ENCODE peak calls at places on chromosomes 5 and 9, in eight cellular contexts. X, J, T, N, V, E, C and Z are unnamed samples.

GRCh38 chr9:134571326-134571871 is 70.2 kb upstream of the COL5A1 start:
- DNase-seq in T (no peak), J (peak; percentile 13), N (no peak), E (no peak), C (no peak), V (no peak), X (no peak), Z (no peak)

GRCh38 chr9:5442400-5443011 is 4.8 kb upstream of the PLGRKT start:
- DNase-seq in X (no peak), N (no peak), C (no peak), E (peak; percentile 50), J (peak; percentile 76), V (no peak), T (no peak), Z (no peak)

GRCh38 chr5:77423022-77423750 is 68.9 kb downstream of the WDR41 start:
- DNase-seq in E (peak; percentile 41), N (no peak), X (no peak), C (no peak), V (no peak), J (no peak), T (no peak), Z (no peak)

GRCh38 chr5:143249851-143250250 is 153.6 kb downstream of the NR3C1 start:
- DNase-seq in T (no peak), E (peak; percentile 42), X (no peak), V (no peak), N (no peak), J (no peak), C (no peak), Z (no peak)

GRCh38 chr5:43033845-43034590 is 6.1 kb downstream of the ANXA2R start:
- DNase-seq in C (no peak), N (no peak), X (no peak), J (no peak), T (no peak), V (no peak), E (peak; percentile 50), Z (no peak)

GRCh38 chr5:167244583-167244982 is 1046.9 kb upstream of the WWC1 start:
- DNase-seq in T (peak; percentile 37), E (no peak), N (no peak), C (no peak), V (no peak), J (no peak), X (no peak), Z (peak; percentile 4)

GRCh38 chr9:36306481-36307306 is 48.4 kb upstream of the GNE start:
- DNase-seq in J (no peak), N (no peak), E (peak; percentile 29), X (no peak), C (no peak), T (no peak), V (no peak), Z (peak; percentile 37)

GRCh38 chr5:103475629-103476240 is 86.9 kb downstream of the NUDT12 start:
- DNase-seq in E (peak; percentile 36), V (no peak), N (no peak), C (no peak), X (no peak), J (no peak), T (no peak), Z (no peak)

GRCh38 chr5:143241892-143242291 is 161.6 kb downstream of the NR3C1 start:
- DNase-seq in X (no peak), J (no peak), N (no peak), E (peak; percentile 75), C (no peak), V (no peak), T (no peak), Z (no peak)

GRCh38 chr9:68775003-68775730 is 70.1 kb downstream of the PIP5K1B start:
- DNase-seq in C (no peak), N (no peak), X (no peak), J (peak; percentile 76), E (no peak), V (no peak), T (no peak), Z (peak; percentile 3)

GRCh38 chr9:129379181-129379836 is 201.2 kb upstream of the IER5L start:
- DNase-seq in T (no peak), J (no peak), E (no peak), X (no peak), V (no peak), C (no peak), N (no peak), Z (no peak)

GRCh38 chr9:89360465-89360864 is 42.2 kb downstream of the SECISBP2 start:
- DNase-seq in C (no peak), V (no peak), T (no peak), X (no peak), J (peak; percentile 66), E (peak; percentile 3), N (no peak), Z (no peak)

GRCh38 chr9:81379655-81380054 is 309.7 kb downstream of the TLE1 start:
- DNase-seq in J (no peak), X (no peak), V (no peak), E (peak; percentile 58), C (no peak), N (no peak), T (no peak), Z (no peak)

GRCh38 chr5:30413540-30413939 is 779.9 kb upstream of the CDH6 start:
- DNase-seq in C (no peak), T (no peak), E (no peak), X (no peak), N (no peak), V (no peak), J (no peak), Z (no peak)

GRCh38 chr5:8807636-8808035 is 738.2 kb downstream of the SEMA5A start:
- DNase-seq in N (no peak), V (no peak), X (no peak), J (no peak), C (no peak), E (peak; percentile 51), T (no peak), Z (no peak)

GRCh38 chr9:92489209-92489608 is 6.9 kb upstream of the ASPN start:
- DNase-seq in X (no peak), J (no peak), V (no peak), C (no peak), T (no peak), N (no peak), E (peak; percentile 80), Z (peak; percentile 44)

GRCh38 chr9:33130501-33130900 is 36.6 kb downstream of the B4GALT1 start:
- DNase-seq in N (no peak), X (no peak), V (no peak), J (no peak), C (no peak), T (no peak), E (peak; percentile 69), Z (peak; percentile 14)

GRCh38 chr9:129554649-129555048 is 66.3 kb downstream of the C9orf50 start:
- DNase-seq in J (no peak), C (no peak), E (no peak), V (no peak), X (no peak), T (no peak), N (no peak), Z (no peak)

GRCh38 chr9:91362212-91362611 is 494 bp upstream of the AUH start:
- DNase-seq in C (no peak), T (no peak), E (no peak), V (no peak), N (no peak), X (no peak), J (no peak), Z (no peak)

GRCh38 chr5:148864113-148864841 is 37.9 kb downstream of the ADRB2 start:
- DNase-seq in J (no peak), N (no peak), C (no peak), V (no peak), X (no peak), E (no peak), T (no peak), Z (no peak)

DNA sequence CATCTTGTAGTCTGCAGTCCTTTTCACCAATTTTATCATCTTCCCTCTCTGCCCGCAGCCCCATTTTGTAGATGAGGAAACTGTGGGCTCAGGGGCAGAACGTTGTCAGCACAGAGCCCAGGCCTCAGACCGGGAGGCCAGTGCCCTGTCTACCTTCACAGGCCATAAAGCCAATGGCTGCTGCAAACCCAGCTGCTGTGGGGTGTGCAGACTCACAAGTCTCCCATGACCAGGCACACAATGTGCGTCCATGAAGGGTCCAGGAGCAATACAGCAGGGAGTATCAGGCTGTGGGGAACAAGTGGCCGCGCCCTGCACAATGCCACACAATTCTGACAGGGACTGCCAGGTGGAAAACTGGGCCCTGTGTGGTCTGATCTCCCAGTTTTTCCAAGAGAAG is 71.0 kb downstream of the COL23A1 start:
- DNase-seq in J (no peak), X (no peak), V (no peak), T (no peak), N (no peak), C (no peak), E (no peak), Z (no peak)
- H3K9me3 ChIP-seq in J (no peaks in the 10 kb centered on the region), X (no peaks in the 10 kb centered on the region), V (peaks cover 2% of the 10 kb centered on the region), T (no peaks in the 10 kb centered on the region), N (no peaks in the 10 kb centered on the region), C (no peaks in the 10 kb centered on the region), E (no peaks in the 10 kb centered on the region), Z (peaks cover under 1% of the 10 kb centered on the region)

GRCh38 chr5:32512916-32513315 is 68.4 kb upstream of the ZFR start:
- DNase-seq in N (no peak), X (no peak), V (no peak), E (peak; percentile 71), T (no peak), C (no peak), J (no peak), Z (no peak)
- H3K27me3 ChIP-seq in N (no peaks in the 10 kb centered on the region), X (no peaks in the 10 kb centered on the region), V (no peaks in the 10 kb centered on the region), E (no peaks in the 10 kb centered on the region), T (no peaks in the 10 kb centered on the region), C (no peaks in the 10 kb centered on the region), J (no peaks in the 10 kb centered on the region), Z (no peaks in the 10 kb centered on the region)

DNA sequence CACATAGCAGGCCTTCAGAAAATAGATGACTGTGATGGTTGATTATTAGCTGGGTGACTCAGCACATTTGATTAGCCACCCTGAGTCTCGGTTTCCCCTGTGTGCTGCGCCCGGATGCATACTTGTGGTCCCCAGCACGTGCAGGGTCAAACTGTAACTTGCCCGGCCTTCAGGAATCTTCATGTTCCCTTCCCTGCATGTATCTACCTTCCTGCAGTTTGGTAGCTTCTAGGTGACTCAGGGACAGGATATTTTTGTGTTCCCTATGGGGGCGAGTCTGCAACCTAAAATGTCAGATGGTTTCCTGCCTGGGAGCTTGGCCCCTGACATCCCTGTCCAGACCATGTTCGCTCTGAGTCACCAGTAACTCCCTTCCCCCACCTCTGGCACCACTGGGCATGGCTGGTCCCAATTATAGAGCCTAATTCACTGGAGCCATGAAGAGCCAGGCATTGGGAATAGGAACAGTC is 13.2 kb downstream of the PTGS1 start:
- DNase-seq in E (peak; percentile 56), N (no peak), C (no peak), J (no peak), X (no peak), V (no peak), T (no peak), Z (peak; percentile 74)
- H3K36me3 ChIP-seq in E (peaks cover 1% of the 10 kb centered on the region), N (no peaks in the 10 kb centered on the region), C (no peaks in the 10 kb centered on the region), J (no peaks in the 10 kb centered on the region), X (no peaks in the 10 kb centered on the region), V (peaks cover 2% of the 10 kb centered on the region), T (no peaks in the 10 kb centered on the region), Z (no peaks in the 10 kb centered on the region)

DNA sequence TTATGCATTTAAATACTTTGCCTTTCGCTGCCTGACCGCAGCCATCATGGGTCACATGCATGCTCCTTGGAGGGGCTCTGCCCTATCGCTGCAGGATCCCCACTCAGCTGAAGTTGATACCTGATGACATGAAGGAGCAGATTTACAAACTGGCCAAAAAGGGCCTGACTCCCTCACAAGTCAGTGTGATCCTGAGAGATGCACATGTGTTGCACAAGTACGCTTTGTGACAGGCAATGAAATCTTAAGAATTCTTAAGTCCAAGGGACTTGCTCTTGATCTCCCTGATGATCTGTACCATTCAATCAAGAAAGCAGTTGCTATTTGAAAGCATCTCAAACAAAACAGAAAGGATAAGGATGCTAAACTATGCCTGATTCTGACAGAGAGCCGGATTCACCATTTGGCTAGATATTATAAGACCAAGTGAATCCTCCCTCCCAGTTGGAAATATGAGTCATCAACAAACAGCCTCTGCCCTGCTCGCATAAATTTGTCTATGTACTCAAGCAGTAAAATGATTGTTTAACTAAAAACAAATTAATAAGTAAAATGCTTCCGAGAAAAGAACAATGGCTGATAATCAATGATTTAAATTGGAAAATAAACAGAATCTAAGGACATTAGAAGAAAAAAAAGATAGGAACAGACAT is 41.6 kb upstream of the PPP2CA start:
- DNase-seq in E (peak; percentile 40), J (no peak), V (no peak), C (no peak), N (no peak), X (no peak), T (no peak), Z (peak; percentile 23)
- H3K9me3 ChIP-seq in E (no peaks in the 10 kb centered on the region), J (no peaks in the 10 kb centered on the region), V (peaks cover 3% of the 10 kb centered on the region), C (no peaks in the 10 kb centered on the region), N (peaks cover 24% of the 10 kb centered on the region), X (no peaks in the 10 kb centered on the region), T (no peaks in the 10 kb centered on the region), Z (peaks cover 27% of the 10 kb centered on the region)